ENCODE peak calls at places on chromosomes 7 and 10, in eight cellular contexts. One of them, this sample, is unnamed.

GRCh38 chr7:21253740-21254687 is 173.9 kb upstream of the SP4 start:
- DNase-seq in A549: peak
- DNase-seq in HCT116: peak
- DNase-seq in thoracic aorta: no peak
- DNase-seq in gastrocnemius medialis: no peak
- DNase-seq in heart right ventricle: peak
- DNase-seq in spleen: no peak
- DNase-seq in psoas muscle: no peak
- DNase-seq in this sample: peak

GRCh38 chr7:150362989-150363769 is 5.4 kb upstream of the REPIN1 start:
- DNase-seq in thoracic aorta: no peak
- DNase-seq in HCT116: no peak
- DNase-seq in spleen: no peak
- DNase-seq in psoas muscle: no peak
- DNase-seq in A549: no peak
- DNase-seq in gastrocnemius medialis: no peak
- DNase-seq in heart right ventricle: no peak
- DNase-seq in this sample: no peak

GRCh38 chr10:31721166-31721565 is 207.5 kb downstream of the ARHGAP12 start:
- DNase-seq in HCT116: no peak
- DNase-seq in gastrocnemius medialis: no peak
- DNase-seq in heart right ventricle: no peak
- DNase-seq in psoas muscle: no peak
- DNase-seq in spleen: no peak
- DNase-seq in thoracic aorta: no peak
- DNase-seq in A549: no peak
- DNase-seq in this sample: no peak

GRCh38 chr10:47406870-47407648 is 23.0 kb upstream of the ZNF488 start:
- DNase-seq in thoracic aorta: no peak
- DNase-seq in heart right ventricle: no peak
- DNase-seq in spleen: peak
- DNase-seq in psoas muscle: no peak
- DNase-seq in A549: peak
- DNase-seq in gastrocnemius medialis: no peak
- DNase-seq in HCT116: peak
- DNase-seq in this sample: peak

GRCh38 chr7:39355664-39356063 is 210.5 kb upstream of the YAE1 start:
- DNase-seq in heart right ventricle: no peak
- DNase-seq in gastrocnemius medialis: no peak
- DNase-seq in psoas muscle: no peak
- DNase-seq in thoracic aorta: no peak
- DNase-seq in HCT116: no peak
- DNase-seq in spleen: no peak
- DNase-seq in A549: no peak
- DNase-seq in this sample: no peak

GRCh38 chr10:114026189-114027040 is 17.3 kb upstream of the ADRB1 start:
- DNase-seq in A549: peak
- DNase-seq in spleen: no peak
- DNase-seq in HCT116: peak
- DNase-seq in gastrocnemius medialis: no peak
- DNase-seq in thoracic aorta: no peak
- DNase-seq in psoas muscle: no peak
- DNase-seq in heart right ventricle: no peak
- DNase-seq in this sample: peak

GRCh38 chr7:102156867-102157266 is 129.8 kb upstream of the SH2B2 start:
- DNase-seq in psoas muscle: no peak
- DNase-seq in spleen: no peak
- DNase-seq in gastrocnemius medialis: no peak
- DNase-seq in HCT116: no peak
- DNase-seq in heart right ventricle: no peak
- DNase-seq in thoracic aorta: no peak
- DNase-seq in A549: no peak
- DNase-seq in this sample: no peak

GRCh38 chr10:131267814-131268095 is 43.8 kb downstream of the TCERG1L start:
- DNase-seq in thoracic aorta: no peak
- DNase-seq in heart right ventricle: no peak
- DNase-seq in HCT116: no peak
- DNase-seq in gastrocnemius medialis: no peak
- DNase-seq in A549: no peak
- DNase-seq in psoas muscle: no peak
- DNase-seq in spleen: peak
- DNase-seq in this sample: no peak

GRCh38 chr7:25852995-25853713 is 298.8 kb upstream of the NFE2L3 start:
- DNase-seq in spleen: no peak
- DNase-seq in HCT116: no peak
- DNase-seq in psoas muscle: no peak
- DNase-seq in heart right ventricle: no peak
- DNase-seq in gastrocnemius medialis: no peak
- DNase-seq in A549: no peak
- DNase-seq in thoracic aorta: no peak
- DNase-seq in this sample: no peak

GRCh38 chr10:2979267-2979660 is 88.1 kb upstream of the PFKP start:
- DNase-seq in HCT116: no peak
- DNase-seq in heart right ventricle: no peak
- DNase-seq in A549: no peak
- DNase-seq in spleen: no peak
- DNase-seq in psoas muscle: no peak
- DNase-seq in thoracic aorta: no peak
- DNase-seq in gastrocnemius medialis: no peak
- DNase-seq in this sample: no peak

GRCh38 chr10:12594448-12594944 is 245.1 kb downstream of the CAMK1D start:
- DNase-seq in thoracic aorta: no peak
- DNase-seq in gastrocnemius medialis: no peak
- DNase-seq in A549: no peak
- DNase-seq in psoas muscle: no peak
- DNase-seq in HCT116: no peak
- DNase-seq in heart right ventricle: no peak
- DNase-seq in spleen: no peak
- DNase-seq in this sample: no peak

GRCh38 chr10:17479015-17479615 is 24.7 kb upstream of the ST8SIA6 start:
- DNase-seq in thoracic aorta: no peak
- DNase-seq in gastrocnemius medialis: no peak
- DNase-seq in psoas muscle: no peak
- DNase-seq in heart right ventricle: no peak
- DNase-seq in HCT116: no peak
- DNase-seq in spleen: no peak
- DNase-seq in A549: no peak
- DNase-seq in this sample: no peak

GRCh38 chr10:109891105-109891504 is 32.2 kb downstream of the XPNPEP1 start:
- DNase-seq in HCT116: no peak
- DNase-seq in A549: no peak
- DNase-seq in heart right ventricle: no peak
- DNase-seq in gastrocnemius medialis: no peak
- DNase-seq in psoas muscle: no peak
- DNase-seq in thoracic aorta: no peak
- DNase-seq in spleen: no peak
- DNase-seq in this sample: no peak

GRCh38 chr10:29736325-29737208 is 101.8 kb upstream of the SVIL start:
- DNase-seq in psoas muscle: peak
- DNase-seq in A549: peak
- DNase-seq in gastrocnemius medialis: peak
- DNase-seq in spleen: peak
- DNase-seq in thoracic aorta: no peak
- DNase-seq in heart right ventricle: peak
- DNase-seq in HCT116: no peak
- DNase-seq in this sample: peak

GRCh38 chr7:158482460-158482859 is 105.2 kb downstream of the PTPRN2 start:
- DNase-seq in HCT116: no peak
- DNase-seq in heart right ventricle: no peak
- DNase-seq in thoracic aorta: no peak
- DNase-seq in gastrocnemius medialis: no peak
- DNase-seq in spleen: no peak
- DNase-seq in A549: no peak
- DNase-seq in psoas muscle: no peak
- DNase-seq in this sample: no peak

GRCh38 chr10:74937446-74937935 is 111.1 kb downstream of the KAT6B start:
- DNase-seq in HCT116: no peak
- DNase-seq in psoas muscle: no peak
- DNase-seq in A549: no peak
- DNase-seq in spleen: no peak
- DNase-seq in gastrocnemius medialis: no peak
- DNase-seq in heart right ventricle: no peak
- DNase-seq in thoracic aorta: no peak
- DNase-seq in this sample: no peak

GRCh38 chr7:155571581-155572345 is 25.4 kb upstream of the CNPY1 start:
- DNase-seq in spleen: peak
- DNase-seq in HCT116: no peak
- DNase-seq in gastrocnemius medialis: no peak
- DNase-seq in psoas muscle: peak
- DNase-seq in thoracic aorta: no peak
- DNase-seq in A549: no peak
- DNase-seq in heart right ventricle: no peak
- DNase-seq in this sample: no peak
- TF ChIP-seq CTCF in spleen: no peak
- TF ChIP-seq CTCF in HCT116: no peak
- TF ChIP-seq CTCF in gastrocnemius medialis: no peak
- TF ChIP-seq CTCF in psoas muscle: no peak
- TF ChIP-seq CTCF in thoracic aorta: no peak
- TF ChIP-seq CTCF in A549: no peak
- TF ChIP-seq CTCF in heart right ventricle: no peak
- TF ChIP-seq CTCF in this sample: no peak

GRCh38 chr7:142440219-142441073 is 182.6 kb upstream of the PRSS58 start:
- DNase-seq in spleen: no peak
- DNase-seq in thoracic aorta: no peak
- DNase-seq in heart right ventricle: no peak
- DNase-seq in gastrocnemius medialis: no peak
- DNase-seq in HCT116: peak
- DNase-seq in A549: no peak
- DNase-seq in psoas muscle: no peak
- DNase-seq in this sample: peak
- H3K27ac ChIP-seq in spleen: no peak
- H3K27ac ChIP-seq in thoracic aorta: no peak
- H3K27ac ChIP-seq in heart right ventricle: no peak
- H3K27ac ChIP-seq in gastrocnemius medialis: no peak
- H3K27ac ChIP-seq in HCT116: no peak
- H3K27ac ChIP-seq in A549: no peak
- H3K27ac ChIP-seq in psoas muscle: no peak
- H3K27ac ChIP-seq in this sample: no peak

GRCh38 chr10:123935680-123936079 is 44.1 kb upstream of the CPXM2 start:
- DNase-seq in HCT116: no peak
- DNase-seq in psoas muscle: no peak
- DNase-seq in A549: no peak
- DNase-seq in heart right ventricle: no peak
- DNase-seq in gastrocnemius medialis: no peak
- DNase-seq in spleen: no peak
- DNase-seq in thoracic aorta: no peak
- DNase-seq in this sample: no peak
- TF ChIP-seq CTCF in HCT116: no peak
- TF ChIP-seq CTCF in psoas muscle: no peak
- TF ChIP-seq CTCF in A549: no peak
- TF ChIP-seq CTCF in heart right ventricle: no peak
- TF ChIP-seq CTCF in gastrocnemius medialis: no peak
- TF ChIP-seq CTCF in spleen: no peak
- TF ChIP-seq CTCF in thoracic aorta: no peak
- TF ChIP-seq CTCF in this sample: no peak

DNA sequence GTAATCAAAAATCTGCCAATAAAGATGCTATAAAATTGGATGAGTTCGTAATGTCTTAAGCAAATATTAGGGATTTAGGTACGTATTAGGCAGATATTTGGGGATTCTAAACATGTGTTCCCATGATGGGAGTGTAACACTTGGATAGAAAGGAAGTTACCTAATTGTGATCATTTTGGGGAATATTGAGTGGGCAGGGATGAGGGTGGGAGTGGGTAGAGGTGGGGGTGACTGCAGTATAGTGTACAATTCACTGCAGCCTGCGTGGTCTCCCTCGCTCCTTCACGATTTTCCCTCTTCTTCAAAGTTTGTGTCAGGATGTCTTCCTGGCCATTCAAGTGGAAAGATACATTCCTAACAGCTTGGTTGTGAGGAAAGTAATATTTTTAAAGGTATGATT is 1.3 kb upstream of the PRKG1 start:
- DNase-seq in A549: no peak
- DNase-seq in psoas muscle: no peak
- DNase-seq in gastrocnemius medialis: no peak
- DNase-seq in thoracic aorta: no peak
- DNase-seq in HCT116: no peak
- DNase-seq in heart right ventricle: no peak
- DNase-seq in spleen: no peak
- DNase-seq in this sample: no peak
- H3K27ac ChIP-seq in A549: no peak
- H3K27ac ChIP-seq in psoas muscle: no peak
- H3K27ac ChIP-seq in gastrocnemius medialis: no peak
- H3K27ac ChIP-seq in thoracic aorta: peak
- H3K27ac ChIP-seq in HCT116: no peak
- H3K27ac ChIP-seq in heart right ventricle: peak
- H3K27ac ChIP-seq in spleen: no peak
- H3K27ac ChIP-seq in this sample: no peak

DNA sequence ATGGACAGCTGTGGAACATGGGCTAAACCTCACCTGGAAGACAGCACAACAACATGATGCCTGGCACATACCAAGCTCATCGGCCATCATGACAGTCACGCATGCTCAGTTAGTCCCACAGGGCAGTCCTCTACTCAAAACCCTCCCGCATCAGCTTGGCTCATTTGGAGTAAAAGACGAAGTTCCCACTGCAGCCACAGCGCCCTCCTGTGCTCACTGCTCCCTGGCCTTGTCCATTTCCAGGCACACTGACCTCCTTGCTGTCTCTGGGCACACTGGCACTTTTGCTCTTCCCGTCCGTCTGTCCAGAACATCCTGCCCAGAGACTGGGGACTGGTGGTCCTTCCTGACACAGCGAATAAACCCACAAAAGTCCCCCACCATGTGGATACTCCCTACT is 66.2 kb downstream of the LARP4B start:
- DNase-seq in gastrocnemius medialis: no peak
- DNase-seq in thoracic aorta: no peak
- DNase-seq in HCT116: no peak
- DNase-seq in heart right ventricle: no peak
- DNase-seq in A549: no peak
- DNase-seq in spleen: no peak
- DNase-seq in psoas muscle: no peak
- DNase-seq in this sample: no peak
- TF ChIP-seq CTCF in gastrocnemius medialis: no peak
- TF ChIP-seq CTCF in thoracic aorta: no peak
- TF ChIP-seq CTCF in HCT116: no peak
- TF ChIP-seq CTCF in heart right ventricle: no peak
- TF ChIP-seq CTCF in A549: no peak
- TF ChIP-seq CTCF in spleen: no peak
- TF ChIP-seq CTCF in psoas muscle: no peak
- TF ChIP-seq CTCF in this sample: no peak